ENCODE peak calls at places on chromosomes 3 and 15, in eight cellular contexts. I, U, Z, N, K, X, T and J are unnamed samples.

GRCh38 chr15:93026359-93026758 is 62.7 kb downstream of the RGMA start:
- DNase-seq in I (no peak), U (no peak), Z (no peak), N (no peak), K (no peak), X (no peak), T (no peak), J (no peak)

GRCh38 chr3:76044601-76045600 is 259.6 kb upstream of the ZNF717 start:
- DNase-seq in I (peak), U (no peak), Z (peak), N (no peak), K (no peak), X (no peak), T (peak), J (peak)

GRCh38 chr15:73841756-73842590 is 31.4 kb upstream of the TBC1D21 start:
- DNase-seq in I (no peak), U (no peak), Z (no peak), N (no peak), K (no peak), X (no peak), T (no peak), J (peak)

GRCh38 chr3:131544557-131544956 is 41.8 kb upstream of the MRPL3 start:
- DNase-seq in I (no peak), U (no peak), Z (no peak), N (no peak), K (no peak), X (no peak), T (peak), J (no peak)

GRCh38 chr15:32113224-32113623 is 82.9 kb downstream of the CHRNA7 start:
- DNase-seq in I (no peak), U (no peak), Z (no peak), N (no peak), K (no peak), X (no peak), T (no peak), J (no peak)

GRCh38 chr3:5013021-5013906 is 34.0 kb downstream of the BHLHE40 start:
- DNase-seq in I (peak), U (no peak), Z (peak), N (no peak), K (no peak), X (no peak), T (peak), J (peak)

GRCh38 chr15:36844453-36845094 is 255.8 kb downstream of the MEIS2 start:
- DNase-seq in I (peak), U (no peak), Z (no peak), N (no peak), K (no peak), X (peak), T (no peak), J (no peak)

GRCh38 chr3:33046521-33046920 is 50.4 kb downstream of the GLB1 start:
- DNase-seq in I (no peak), U (peak), Z (peak), N (no peak), K (no peak), X (no peak), T (no peak), J (no peak)

GRCh38 chr3:4588410-4588809 is 95.3 kb downstream of the ITPR1 start:
- DNase-seq in I (peak), U (no peak), Z (no peak), N (no peak), K (no peak), X (no peak), T (peak), J (peak)

GRCh38 chr15:39587291-39587909 is 6.5 kb downstream of the THBS1 start:
- DNase-seq in I (no peak), U (no peak), Z (no peak), N (no peak), K (no peak), X (no peak), T (no peak), J (no peak)

GRCh38 chr3:52345521-52346110 is 29.5 kb downstream of the DNAH1 start:
- DNase-seq in I (peak), U (no peak), Z (no peak), N (no peak), K (no peak), X (no peak), T (no peak), J (peak)

GRCh38 chr3:64229903-64230302 is 4.6 kb upstream of the PRICKLE2 start:
- DNase-seq in I (no peak), U (no peak), Z (no peak), N (no peak), K (no peak), X (no peak), T (peak), J (no peak)

GRCh38 chr3:144636833-144637232 is 665.2 kb downstream of the DIPK2A start:
- DNase-seq in I (no peak), U (no peak), Z (no peak), N (no peak), K (no peak), X (no peak), T (no peak), J (no peak)

GRCh38 chr3:161508852-161509477 is 12.4 kb downstream of the OTOL1 start:
- DNase-seq in I (peak), U (no peak), Z (no peak), N (no peak), K (no peak), X (peak), T (peak), J (no peak)

GRCh38 chr3:129658156-129658843 is 51.8 kb upstream of the PLXND1 start:
- DNase-seq in I (no peak), U (no peak), Z (no peak), N (no peak), K (no peak), X (no peak), T (no peak), J (no peak)

GRCh38 chr15:28989239-28989830 is 103.6 kb downstream of the APBA2 start:
- DNase-seq in I (no peak), U (peak), Z (peak), N (no peak), K (no peak), X (no peak), T (no peak), J (no peak)

GRCh38 chr15:68464451-68465090 is 32.6 kb upstream of the ITGA11 start:
- DNase-seq in I (peak), U (no peak), Z (no peak), N (no peak), K (no peak), X (no peak), T (no peak), J (peak)

GRCh38 chr3:17554078-17554477 is 188.4 kb downstream of the TBC1D5 start:
- DNase-seq in I (no peak), U (no peak), Z (no peak), N (no peak), K (no peak), X (no peak), T (no peak), J (no peak)

GRCh38 chr3:56981445-56982230 is 78.8 kb upstream of the SPATA12 start:
- DNase-seq in I (no peak), U (no peak), Z (no peak), N (no peak), K (no peak), X (no peak), T (no peak), J (no peak)

GRCh38 chr3:101676765-101677435 is at the start of gene ZBTB11:
- DNase-seq in I (peak), U (peak), Z (peak), N (peak), K (peak), X (no peak), T (peak), J (peak)

GRCh38 chr15:100627789-100628395 is 25.5 kb downstream of the ASB7 start:
- DNase-seq in I (peak), U (peak), Z (peak), N (peak), K (peak), X (peak), T (peak), J (peak)

GRCh38 chr15:33100314-33100713 is 94.2 kb downstream of the FMN1 start:
- DNase-seq in I (no peak), U (no peak), Z (no peak), N (no peak), K (no peak), X (no peak), T (no peak), J (no peak)

GRCh38 chr15:80568876-80569605 is 126.1 kb upstream of the ABHD17C start:
- DNase-seq in I (no peak), U (no peak), Z (no peak), N (no peak), K (no peak), X (no peak), T (no peak), J (no peak)

GRCh38 chr15:69842851-69843250 is 254.9 kb downstream of the TLE3 start:
- DNase-seq in I (no peak), U (no peak), Z (no peak), N (no peak), K (no peak), X (no peak), T (no peak), J (no peak)

GRCh38 chr3:104952587-104952986 is 414.1 kb upstream of the ALCAM start:
- DNase-seq in I (peak), U (no peak), Z (no peak), N (no peak), K (no peak), X (no peak), T (peak), J (peak)

GRCh38 chr3:122562923-122563716 is 980 bp downstream of the PARP9 start:
- DNase-seq in I (peak), U (no peak), Z (no peak), N (no peak), K (no peak), X (no peak), T (no peak), J (no peak)

GRCh38 chr15:29571728-29572454 is 250.4 kb downstream of the TJP1 start:
- DNase-seq in I (no peak), U (no peak), Z (no peak), N (no peak), K (no peak), X (no peak), T (no peak), J (no peak)

GRCh38 chr15:51336011-51336410 is 2.4 kb downstream of the CYP19A1 start:
- DNase-seq in I (no peak), U (no peak), Z (no peak), N (no peak), K (no peak), X (no peak), T (no peak), J (no peak)

GRCh38 chr3:195119461-195120198 is 151.3 kb downstream of the XXYLT1 start:
- DNase-seq in I (peak), U (no peak), Z (no peak), N (no peak), K (no peak), X (no peak), T (peak), J (no peak)

GRCh38 chr15:64249842-64250575 is 87.2 kb upstream of the PPIB start:
- DNase-seq in I (no peak), U (no peak), Z (no peak), N (no peak), K (no peak), X (no peak), T (peak), J (no peak)

GRCh38 chr15:37520882-37521281 is 413.6 kb upstream of the TMCO5A start:
- DNase-seq in I (no peak), U (no peak), Z (no peak), N (no peak), K (no peak), X (no peak), T (no peak), J (no peak)

GRCh38 chr3:133820889-133821675 is 15.5 kb downstream of the SRPRB start:
- DNase-seq in I (no peak), U (no peak), Z (no peak), N (no peak), K (no peak), X (no peak), T (no peak), J (no peak)

GRCh38 chr3:143002727-143003126 is 1.4 kb downstream of the U2SURP start:
- DNase-seq in I (no peak), U (no peak), Z (no peak), N (no peak), K (no peak), X (no peak), T (no peak), J (no peak)

GRCh38 chr3:25117005-25117593 is 311.0 kb upstream of the RARB start:
- DNase-seq in I (no peak), U (no peak), Z (no peak), N (no peak), K (no peak), X (no peak), T (no peak), J (no peak)

GRCh38 chr15:75346796-75347221 is at the start of gene NEIL1:
- DNase-seq in I (no peak), U (no peak), Z (no peak), N (no peak), K (no peak), X (no peak), T (peak), J (no peak)